ENCODE peak calls at places on chromosome 11, in seven cellular contexts. L is neuronal stem cell; F is cardiac muscle cell; C is left ventricle myocardium inferior; K is uterus; E is CD8-positive, alpha-beta memory T cell; P is HL-60. X is an unnamed sample.

GRCh38 chr11:86625981-86626380 is 46.4 kb downstream of the ME3 start:
- DNase-seq in E (no peak), K (no peak), P (no peak), F (peak), C (no peak), L (no peak), X (no peak)

GRCh38 chr11:93490996-93491618 is 52.1 kb downstream of the SMCO4 start:
- DNase-seq in L (no peak), E (no peak), C (no peak), K (no peak), F (no peak), P (no peak), X (no peak)

GRCh38 chr11:132312161-132312560 is 941.7 kb downstream of the NTM start:
- DNase-seq in K (no peak), E (no peak), C (no peak), F (peak), L (no peak), P (no peak), X (no peak)

GRCh38 chr11:8233691-8234424 is 29.8 kb downstream of the LMO1 start:
- DNase-seq in E (no peak), C (no peak), K (no peak), P (no peak), F (peak), L (no peak), X (peak)

GRCh38 chr11:65833297-65834030 is at the start of gene SNX32:
- DNase-seq in L (peak), E (peak), P (peak), K (peak), F (peak), C (peak), X (peak)

GRCh38 chr11:1002091-1002984 is 34.2 kb downstream of the MUC6 start:
- DNase-seq in C (no peak), L (no peak), K (no peak), F (no peak), E (no peak), P (no peak), X (no peak)

GRCh38 chr11:112085822-112086421 is 634 bp downstream of the TIMM8B start:
- DNase-seq in L (no peak), P (no peak), K (no peak), E (no peak), F (peak), C (no peak), X (no peak)

GRCh38 chr11:104462346-104462745 is 298.4 kb upstream of the PDGFD start:
- DNase-seq in P (no peak), K (peak), L (no peak), E (no peak), F (peak), C (no peak), X (no peak)

GRCh38 chr11:110317516-110317932 is 21.1 kb upstream of the RDX start:
- DNase-seq in K (no peak), E (no peak), L (no peak), F (peak), P (no peak), C (no peak), X (no peak)

GRCh38 chr11:128582496-128583366 is 4.6 kb downstream of the ETS1 start:
- DNase-seq in C (no peak), P (peak), F (peak), K (peak), E (no peak), L (no peak), X (no peak)

GRCh38 chr11:29333993-29334780 is 682.6 kb downstream of the KCNA4 start:
- DNase-seq in K (no peak), E (no peak), F (peak), L (peak), P (no peak), C (no peak), X (no peak)

GRCh38 chr11:6319001-6319878 is 1.1 kb downstream of the CAVIN3 start:
- DNase-seq in L (no peak), K (peak), E (no peak), C (peak), P (no peak), F (peak), X (no peak)

GRCh38 chr11:121236115-121237001 is 56.2 kb upstream of the SC5D start:
- DNase-seq in P (no peak), F (peak), E (no peak), L (peak), K (no peak), C (no peak), X (no peak)

GRCh38 chr11:36019722-36020121 is 75.9 kb downstream of the LDLRAD3 start:
- DNase-seq in E (no peak), P (no peak), C (no peak), K (no peak), F (no peak), L (no peak), X (no peak)

GRCh38 chr11:20362481-20362880 is 1.0 kb upstream of the HTATIP2 start:
- DNase-seq in E (no peak), C (no peak), P (no peak), K (no peak), F (no peak), L (no peak), X (no peak)

GRCh38 chr11:58730507-58731089 is 1.1 kb downstream of the GLYAT start:
- DNase-seq in P (no peak), E (no peak), F (no peak), C (no peak), L (no peak), K (no peak), X (no peak)

GRCh38 chr11:112318193-112318592 is 57.5 kb upstream of the PLET1 start:
- DNase-seq in P (no peak), E (no peak), C (no peak), F (peak), K (no peak), L (no peak), X (no peak)

GRCh38 chr11:93528757-93529639 is 14.2 kb downstream of the SMCO4 start:
- DNase-seq in F (no peak), K (peak), E (no peak), L (no peak), P (no peak), C (no peak), X (no peak)

GRCh38 chr11:13465909-13466371 is 2.9 kb upstream of the BTBD10 start:
- DNase-seq in F (peak), E (no peak), K (no peak), C (no peak), P (no peak), L (peak), X (no peak)

GRCh38 chr11:83602116-83602515 is 315.9 kb upstream of the CCDC90B start:
- DNase-seq in E (no peak), K (no peak), P (no peak), F (no peak), L (no peak), C (no peak), X (no peak)

GRCh38 chr11:111400595-111400994 is 21.5 kb upstream of the POU2AF1 start:
- DNase-seq in P (no peak), E (no peak), L (no peak), F (no peak), C (no peak), K (no peak), X (no peak)

GRCh38 chr11:77203901-77204755 is 76.1 kb downstream of the MYO7A start:
- DNase-seq in E (no peak), F (no peak), L (no peak), P (no peak), C (no peak), K (peak), X (peak)

GRCh38 chr11:92130432-92130831 is 94.2 kb upstream of the FAT3 start:
- DNase-seq in L (no peak), F (peak), K (no peak), P (no peak), E (no peak), C (no peak), X (no peak)

GRCh38 chr11:108516125-108516524 is 17.9 kb upstream of the POGLUT3 start:
- DNase-seq in C (no peak), F (no peak), L (no peak), K (no peak), P (no peak), E (no peak), X (no peak)

GRCh38 chr11:10688401-10688800 is 5.2 kb downstream of the IRAG1 start:
- DNase-seq in C (no peak), F (no peak), P (no peak), E (no peak), K (no peak), L (no peak), X (peak)

GRCh38 chr11:75469785-75470405 is 36.9 kb upstream of the KLHL35 start:
- DNase-seq in P (no peak), K (no peak), C (no peak), L (no peak), F (no peak), E (no peak), X (no peak)

GRCh38 chr11:124415356-124415923 is 9.2 kb downstream of the OR8B4 start:
- DNase-seq in L (peak), K (no peak), P (peak), F (peak), C (no peak), E (no peak), X (no peak)

GRCh38 chr11:108561535-108561991 is 32.0 kb downstream of the EXPH5 start:
- DNase-seq in L (no peak), E (no peak), F (peak), K (no peak), P (no peak), C (no peak), X (no peak)

GRCh38 chr11:125429174-125429707 is 66.8 kb downstream of the FEZ1 start:
- DNase-seq in P (peak), L (peak), C (peak), F (peak), K (peak), E (peak), X (peak)

GRCh38 chr11:124429599-124429998 is 4.9 kb upstream of the OR8B4 start:
- DNase-seq in P (no peak), F (no peak), E (no peak), K (no peak), C (no peak), L (no peak), X (no peak)

GRCh38 chr11:129013737-129014475 is 71.2 kb upstream of the TP53AIP1 start:
- DNase-seq in P (no peak), K (no peak), C (no peak), L (no peak), E (no peak), F (no peak), X (no peak)

GRCh38 chr11:34656062-34656720 is 35.3 kb downstream of the EHF start:
- DNase-seq in L (no peak), F (peak), P (no peak), C (no peak), K (no peak), E (no peak), X (no peak)

GRCh38 chr11:3859373-3859881 is 4.0 kb downstream of the STIM1 start:
- DNase-seq in K (no peak), F (no peak), L (no peak), E (no peak), P (no peak), C (peak), X (peak)

GRCh38 chr11:35282226-35282882 is 137.0 kb downstream of the SLC1A2 start:
- DNase-seq in F (peak), P (no peak), L (no peak), C (no peak), K (no peak), E (no peak), X (no peak)

GRCh38 chr11:88414981-88415391 is 77.5 kb upstream of the CTSC start:
- DNase-seq in E (no peak), C (no peak), K (no peak), F (peak), L (no peak), P (peak), X (no peak)

GRCh38 chr11:15327786-15328231 is 213.1 kb downstream of the INSC start:
- DNase-seq in P (peak), L (peak), F (peak), K (peak), C (peak), E (no peak), X (peak)

GRCh38 chr11:72848846-72849466 is 34.7 kb downstream of the ATG16L2 start:
- DNase-seq in C (no peak), L (no peak), P (no peak), E (no peak), K (no peak), F (peak), X (peak)
- H3K4me3 ChIP-seq in C (no peak), L (no peak), P (no peak), E (no peak), K (no peak), F (no peak), X (no peak)

DNA sequence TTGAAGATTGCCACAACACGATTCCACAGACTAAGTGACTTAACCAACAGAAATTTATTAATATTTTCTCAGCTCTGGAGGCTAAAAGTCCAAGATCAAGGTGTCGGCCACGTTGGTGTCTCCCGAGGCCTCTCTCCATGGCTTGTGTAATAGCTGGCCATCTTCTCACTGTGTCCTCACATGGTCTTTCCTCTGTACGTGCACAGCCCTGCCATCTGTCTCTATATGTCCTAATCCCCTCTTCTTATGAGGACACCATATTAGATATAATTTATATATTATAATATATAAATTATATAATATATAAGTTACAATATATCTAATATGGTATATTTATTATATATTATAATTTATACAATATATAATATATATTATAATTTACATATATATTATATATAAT is 25.1 kb upstream of the SCGB1A1 start:
- DNase-seq in K (no peak), C (no peak), F (no peak), P (no peak), E (no peak), L (no peak), X (peak)
- H3K27ac ChIP-seq in K (no peak), C (no peak), F (no peak), P (no peak), E (no peak), L (no peak), X (peak)

GRCh38 chr11:134068829-134069425 is at the start of gene JAM3:
- DNase-seq in K (peak), F (peak), C (peak), E (peak), L (peak), P (peak), X (peak)

GRCh38 chr11:134071306-134071705 is 2.4 kb downstream of the JAM3 start:
- DNase-seq in C (no peak), P (no peak), L (no peak), F (no peak), K (no peak), E (no peak), X (no peak)

GRCh38 chr11:134071766-134072403 is 3.0 kb downstream of the JAM3 start:
- DNase-seq in L (no peak), F (no peak), K (no peak), E (no peak), C (no peak), P (no peak), X (no peak)

GRCh38 chr11:134069426-134069921 is 602 bp downstream of the JAM3 start:
- DNase-seq in P (no peak), E (no peak), K (peak), L (no peak), F (peak), C (no peak), X (no peak)

GRCh38 chr11:134069996-134070845 is 1.3 kb downstream of the JAM3 start:
- DNase-seq in E (no peak), L (no peak), F (no peak), K (no peak), P (no peak), C (no peak), X (no peak)
- H3K4me3 ChIP-seq in E (no peak), L (no peak), F (peak), K (no peak), P (no peak), C (peak), X (peak)

GRCh38 chr11:60948251-60948650 is 3.7 kb downstream of the SLC15A3 start:
- DNase-seq in L (no peak), K (no peak), E (no peak), F (no peak), P (no peak), C (no peak), X (no peak)
- H3K27ac ChIP-seq in L (peak), K (no peak), E (no peak), F (no peak), P (no peak), C (peak), X (no peak)

GRCh38 chr11:62883677-62884076 is 3.0 kb downstream of the SLC3A2 start:
- DNase-seq in C (no peak), L (no peak), K (no peak), E (no peak), F (no peak), P (no peak), X (no peak)

GRCh38 chr11:62880803-62881578 is at the start of gene SLC3A2:
- DNase-seq in C (peak), L (peak), P (peak), E (peak), K (peak), F (peak), X (peak)

GRCh38 chr11:62881579-62882427 is 1.1 kb downstream of the SLC3A2 start:
- DNase-seq in L (no peak), E (peak), P (peak), C (peak), F (peak), K (peak), X (peak)

GRCh38 chr11:62882811-62883496 is 2.3 kb downstream of the SLC3A2 start:
- DNase-seq in K (no peak), E (no peak), L (no peak), P (no peak), F (no peak), C (no peak), X (no peak)

GRCh38 chr11:62882428-62882742 is 1.7 kb downstream of the SLC3A2 start:
- DNase-seq in P (no peak), E (no peak), F (no peak), K (no peak), C (no peak), L (no peak), X (no peak)
- H3K4me3 ChIP-seq in P (peak), E (peak), F (peak), K (peak), C (peak), L (no peak), X (peak)

GRCh38 chr11:67406420-67406968 is 2.6 kb downstream of the TBC1D10C start:
- DNase-seq in F (no peak), L (no peak), C (no peak), P (no peak), E (no peak), K (no peak), X (no peak)
- H3K27ac ChIP-seq in F (no peak), L (no peak), C (no peak), P (peak), E (no peak), K (no peak), X (no peak)